ENCODE peak calls at places on chromosomes 12 and 14, in seven cellular contexts. K, E, H, X, O, Y and Z are unnamed samples.

GRCh38 chr14:95828649-95829265 is 47.9 kb upstream of the TUNAR start:
- DNase-seq in H (no peak), O (no peak), X (no peak), Y (no peak), E (no peak), K (no peak), Z (no peak)

GRCh38 chr12:52198454-52199215 is 6.8 kb upstream of the KRT80 start:
- DNase-seq in Y (no peak), O (no peak), K (no peak), H (no peak), E (no peak), X (no peak), Z (peak)

GRCh38 chr12:108194585-108194984 is 65.5 kb downstream of the WSCD2 start:
- DNase-seq in E (no peak), O (peak), X (no peak), Y (no peak), H (no peak), K (no peak), Z (no peak)

GRCh38 chr12:131829795-131830334 is 1.7 kb downstream of the MMP17 start:
- DNase-seq in O (no peak), K (no peak), H (no peak), E (no peak), Y (no peak), X (no peak), Z (no peak)

GRCh38 chr12:106138279-106138645 is 492 bp downstream of the NUAK1 start:
- DNase-seq in H (peak), X (no peak), E (no peak), Y (no peak), O (no peak), K (no peak), Z (no peak)

GRCh38 chr12:96210376-96211055 is 16.3 kb downstream of the ELK3 start:
- DNase-seq in X (no peak), K (no peak), E (no peak), O (no peak), H (no peak), Y (no peak), Z (no peak)

GRCh38 chr12:16622315-16622714 is 16.4 kb upstream of the LMO3 start:
- DNase-seq in K (no peak), E (no peak), H (no peak), X (no peak), O (no peak), Y (no peak), Z (no peak)

GRCh38 chr12:112176321-112177010 is 51.1 kb downstream of the TRAFD1 start:
- DNase-seq in O (no peak), Y (no peak), X (no peak), H (no peak), K (no peak), E (no peak), Z (no peak)

GRCh38 chr12:110807640-110808039 is 39.1 kb upstream of the CCDC63 start:
- DNase-seq in H (no peak), E (no peak), Y (no peak), X (no peak), K (no peak), O (no peak), Z (no peak)

GRCh38 chr14:100665518-100666032 is 61.1 kb upstream of the DLK1 start:
- DNase-seq in E (no peak), O (no peak), X (no peak), K (peak), Y (peak), H (no peak), Z (no peak)

GRCh38 chr14:72745546-72745945 is 148.4 kb downstream of the DPF3 start:
- DNase-seq in H (no peak), X (no peak), K (peak), O (no peak), Y (peak), E (peak), Z (no peak)

GRCh38 chr14:63204407-63205280 is at the start of gene RHOJ:
- DNase-seq in H (peak), K (peak), Y (peak), X (peak), O (peak), E (no peak), Z (no peak)

GRCh38 chr14:55073856-55074255 is 22.4 kb downstream of the MAPK1IP1L start:
- DNase-seq in O (no peak), K (peak), H (no peak), Y (peak), E (no peak), X (no peak), Z (no peak)

GRCh38 chr12:80045594-80045993 is 53.7 kb upstream of the OTOGL start:
- DNase-seq in X (no peak), Y (peak), H (no peak), O (no peak), E (peak), K (peak), Z (no peak)

GRCh38 chr14:78978896-78979295 is 808.7 kb downstream of the NRXN3 start:
- DNase-seq in Y (no peak), X (no peak), E (no peak), O (no peak), H (no peak), K (no peak), Z (no peak)

GRCh38 chr14:89915114-89915878 is 39.2 kb downstream of the EFCAB11 start:
- DNase-seq in Y (peak), H (peak), O (peak), E (peak), X (peak), K (peak), Z (no peak)

GRCh38 chr14:93369393-93370266 is 22.6 kb downstream of the COX8C start:
- DNase-seq in X (no peak), K (no peak), Y (no peak), E (no peak), H (no peak), O (no peak), Z (peak)

GRCh38 chr14:59406454-59407245 is 58.5 kb downstream of the GPR135 start:
- DNase-seq in E (peak), O (no peak), K (peak), Y (peak), H (no peak), X (no peak), Z (no peak)

GRCh38 chr12:127893875-127894635 is 372.9 kb upstream of the TMEM132C start:
- DNase-seq in Y (peak), O (no peak), X (no peak), H (no peak), K (no peak), E (no peak), Z (no peak)
- TF ChIP-seq CTCF in Y (peak), O (peak), X (peak), H (peak), K (peak), E (no peak), Z (no peak)

GRCh38 chr14:36672095-36672494 is 10.4 kb downstream of the PAX9 start:
- DNase-seq in Y (no peak), X (no peak), E (no peak), H (no peak), O (no peak), K (no peak), Z (no peak)
- TF ChIP-seq CTCF in Y (no peak), X (no peak), E (no peak), H (no peak), O (no peak), K (no peak), Z (no peak)

DNA sequence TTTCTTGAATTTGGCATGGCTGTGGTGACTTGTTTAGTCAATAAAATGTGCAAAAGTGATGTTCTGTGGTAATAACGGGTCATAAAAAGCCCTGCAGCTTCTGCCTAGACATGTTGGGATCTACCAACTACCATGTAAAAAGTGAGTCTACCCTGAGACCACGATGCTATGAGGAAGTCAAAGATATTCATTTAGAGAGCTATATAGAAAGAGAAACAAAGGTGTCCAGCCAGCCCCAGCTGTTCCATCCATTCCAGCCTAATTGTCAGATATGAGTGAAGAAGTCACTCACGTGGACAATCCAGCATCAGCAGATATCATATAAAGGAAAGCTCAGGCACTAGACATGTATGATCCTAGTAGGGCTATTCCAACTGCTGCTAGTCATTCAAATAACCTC is 117.2 kb upstream of the SSTR1 start:
- DNase-seq in K (no peak), X (no peak), Y (no peak), E (no peak), O (no peak), H (no peak), Z (no peak)
- TF ChIP-seq CTCF in K (no peak), X (no peak), Y (no peak), E (no peak), O (no peak), H (no peak), Z (no peak)

GRCh38 chr14:91356218-91356763 is 61.3 kb downstream of the CCDC88C start:
- DNase-seq in H (no peak), X (no peak), O (no peak), K (no peak), Y (no peak), E (no peak), Z (no peak)

GRCh38 chr14:91352696-91353692 is 64.6 kb downstream of the CCDC88C start:
- DNase-seq in X (no peak), H (no peak), E (no peak), Y (no peak), O (no peak), K (no peak), Z (no peak)

GRCh38 chr14:91354221-91354916 is 63.3 kb downstream of the CCDC88C start:
- DNase-seq in E (no peak), H (no peak), O (no peak), Y (peak), K (peak), X (no peak), Z (no peak)

GRCh38 chr14:91357272-91357671 is 60.3 kb downstream of the CCDC88C start:
- DNase-seq in H (no peak), X (no peak), K (no peak), E (no peak), Y (no peak), O (no peak), Z (no peak)

GRCh38 chr14:91354979-91355685 is 62.5 kb downstream of the CCDC88C start:
- DNase-seq in O (peak), Y (no peak), E (no peak), K (no peak), X (no peak), H (peak), Z (no peak)
- TF ChIP-seq CTCF in O (peak), Y (peak), E (no peak), K (no peak), X (peak), H (peak), Z (peak)

GRCh38 chr14:69662636-69663321 is 51.4 kb downstream of the SUSD6 start:
- DNase-seq in H (no peak), O (no peak), Y (peak), K (no peak), X (no peak), E (no peak), Z (no peak)
- TF ChIP-seq CTCF in H (no peak), O (no peak), Y (no peak), K (no peak), X (no peak), E (no peak), Z (no peak)

DNA sequence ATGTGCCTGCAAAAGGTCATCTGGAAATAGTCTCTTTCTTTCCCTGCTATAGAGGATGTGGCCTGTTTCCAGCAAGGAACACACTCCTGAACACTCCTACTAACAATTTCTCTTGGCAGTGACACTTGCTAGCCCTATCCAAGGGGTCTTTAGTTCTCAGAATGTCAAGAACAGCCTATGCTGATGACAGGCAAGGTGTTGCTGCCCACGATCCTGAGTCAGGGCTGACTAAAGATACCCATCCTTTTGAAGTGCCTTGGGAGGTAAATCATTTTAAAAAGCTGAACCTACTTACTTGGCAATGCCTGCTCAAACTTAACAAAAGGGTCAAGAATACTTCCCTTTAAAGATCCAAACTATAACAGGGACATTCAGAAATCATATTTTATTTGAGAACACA is 1146.4 kb downstream of the VRK1 start:
- DNase-seq in X (no peak), Y (no peak), E (no peak), O (no peak), H (no peak), K (no peak), Z (no peak)
- TF ChIP-seq CTCF in X (no peak), Y (no peak), E (no peak), O (no peak), H (no peak), K (no peak), Z (no peak)